ENCODE peak calls at places on chromosomes 5 and 9, in nine cellular contexts. H is esophagus squamous epithelium; L is CD4-positive, alpha-beta memory T cell; I is psoas muscle; U is left lung; Y is heart right ventricle; Q is hepatocyte; K is right lobe of liver; Z is iPS DF 6.9. T is an unnamed sample.
A peak's percentile ranks its signal among the peaks of the same experiment; 100 is the strongest.

GRCh38 chr5:139893873-139894272 is 98.3 kb downstream of the PSD2 start:
- DNase-seq in H (no peak), L (no peak), I (no peak), U (no peak), Y (no peak), Q (no peak), K (no peak), Z (no peak), T (no peak)

GRCh38 chr9:130179508-130179907 is 7.3 kb downstream of the NCS1 start:
- DNase-seq in H (no peak), L (no peak), I (no peak), U (no peak), Y (no peak), Q (no peak), K (no peak), Z (no peak), T (no peak)

GRCh38 chr5:177302354-177303110 is 987 bp downstream of the RAB24 start:
- DNase-seq in H (no peak), L (no peak), I (no peak), U (no peak), Y (no peak), Q (no peak), K (no peak), Z (no peak), T (no peak)

GRCh38 chr5:35246928-35247644 is 16.8 kb upstream of the PRLR start:
- DNase-seq in H (no peak), L (no peak), I (no peak), U (no peak), Y (peak; percentile 35), Q (peak; percentile 43), K (no peak), Z (no peak), T (no peak)

GRCh38 chr5:110262754-110263153 is 463.7 kb downstream of the TMEM232 start:
- DNase-seq in H (no peak), L (no peak), I (no peak), U (no peak), Y (no peak), Q (no peak), K (no peak), Z (no peak), T (no peak)

GRCh38 chr5:125578551-125578950 is 832.1 kb upstream of the ZNF608 start:
- DNase-seq in H (no peak), L (no peak), I (no peak), U (no peak), Y (no peak), Q (no peak), K (no peak), Z (no peak), T (no peak)

GRCh38 chr9:115016369-115016768 is 86.0 kb upstream of the TNFSF8 start:
- DNase-seq in H (no peak), L (no peak), I (no peak), U (no peak), Y (no peak), Q (no peak), K (no peak), Z (no peak), T (no peak)

GRCh38 chr5:131379723-131380122 is 115.9 kb downstream of the CDC42SE2 start:
- DNase-seq in H (no peak), L (peak; percentile 88), I (no peak), U (no peak), Y (peak; percentile 41), Q (peak; percentile 11), K (peak; percentile 32), Z (no peak), T (no peak)

DNA sequence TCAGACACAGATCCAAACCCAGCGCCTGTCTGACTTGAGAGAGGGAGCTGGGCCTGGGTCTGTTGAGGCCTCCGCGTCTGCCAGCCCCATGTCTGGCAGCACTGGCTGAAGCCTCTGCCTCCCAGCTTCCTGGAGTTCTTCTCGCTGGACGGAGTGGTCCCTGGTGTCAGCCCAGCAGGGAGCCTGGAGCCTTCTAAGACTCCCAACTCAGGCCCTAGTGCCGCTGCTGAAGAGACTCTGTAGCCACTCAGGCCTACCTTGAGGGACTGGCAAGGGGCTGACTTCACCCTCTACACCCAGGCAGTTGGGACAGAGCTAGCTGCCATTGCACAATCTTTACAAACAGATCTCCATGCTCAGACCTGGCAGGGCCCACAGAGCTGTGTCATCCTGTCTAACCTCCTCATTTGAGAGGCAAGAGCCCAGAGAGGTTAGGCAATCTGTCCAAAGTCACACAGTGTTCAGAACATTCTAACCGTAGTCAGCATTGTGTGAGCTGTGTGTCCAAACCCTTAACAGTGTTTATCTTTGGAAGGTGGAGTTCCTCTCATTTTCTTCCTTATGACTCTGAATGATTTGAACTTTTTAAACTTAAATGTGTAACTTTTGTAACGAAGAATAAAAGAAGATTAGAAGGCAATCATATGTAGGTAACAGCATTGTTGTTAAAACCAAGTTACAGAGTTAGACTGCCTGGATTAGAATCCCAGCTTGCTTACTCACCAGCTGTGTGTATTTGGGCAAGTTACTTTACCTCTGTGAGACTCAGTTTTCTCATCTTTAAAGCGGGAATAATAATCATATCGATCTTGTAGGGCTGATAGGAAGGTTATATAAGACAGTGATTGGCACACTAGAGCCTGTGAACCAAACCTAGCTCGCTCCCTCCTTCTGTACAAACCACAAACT is 4.6 kb upstream of the DUSP1 start:
- DNase-seq in H (no peak), L (no peak), I (peak; percentile 92), U (peak; percentile 85), Y (no peak), Q (peak; percentile 88), K (peak; percentile 88), Z (no peak), T (peak; percentile 95)
- H3K27ac ChIP-seq in H (peak overlapping the region; percentile 96), L (no peak overlapping the region), I (peak overlapping the region; percentile 98), U (peak overlapping the region; percentile 100), Y (no peak overlapping the region), Q (peak overlapping the region; percentile 99), K (peak overlapping the region; percentile 100), Z (no peak overlapping the region), T (peak overlapping the region; percentile 100)

GRCh38 chr5:65969539-65970393 is 43.4 kb downstream of the ERBIN start:
- DNase-seq in H (no peak), L (no peak), I (no peak), U (no peak), Y (no peak), Q (no peak), K (no peak), Z (no peak), T (no peak)
- H3K27ac ChIP-seq in H (no peak overlapping the region), L (no peak overlapping the region), I (peak overlapping the region; percentile 78), U (no peak overlapping the region), Y (peak overlapping the region; percentile 24), Q (no peak overlapping the region), K (no peak overlapping the region), Z (no peak overlapping the region), T (no peak overlapping the region)

GRCh38 chr5:68285075-68285827 is 69.7 kb downstream of the PIK3R1 start:
- DNase-seq in H (no peak), L (no peak), I (no peak), U (no peak), Y (no peak), Q (peak; percentile 45), K (no peak), Z (no peak), T (no peak)

GRCh38 chr5:68285857-68286611 is 70.5 kb downstream of the PIK3R1 start:
- DNase-seq in H (no peak), L (peak; percentile 50), I (no peak), U (no peak), Y (no peak), Q (peak; percentile 79), K (no peak), Z (no peak), T (no peak)

GRCh38 chr5:68287631-68287975 is 72.0 kb downstream of the PIK3R1 start:
- DNase-seq in H (no peak), L (no peak), I (no peak), U (no peak), Y (no peak), Q (no peak), K (no peak), Z (no peak), T (no peak)

GRCh38 chr5:68287976-68288755 is 72.6 kb downstream of the PIK3R1 start:
- DNase-seq in H (no peak), L (peak; percentile 60), I (peak; percentile 68), U (peak; percentile 90), Y (peak; percentile 73), Q (peak; percentile 88), K (peak; percentile 79), Z (no peak), T (peak; percentile 83)

DNA sequence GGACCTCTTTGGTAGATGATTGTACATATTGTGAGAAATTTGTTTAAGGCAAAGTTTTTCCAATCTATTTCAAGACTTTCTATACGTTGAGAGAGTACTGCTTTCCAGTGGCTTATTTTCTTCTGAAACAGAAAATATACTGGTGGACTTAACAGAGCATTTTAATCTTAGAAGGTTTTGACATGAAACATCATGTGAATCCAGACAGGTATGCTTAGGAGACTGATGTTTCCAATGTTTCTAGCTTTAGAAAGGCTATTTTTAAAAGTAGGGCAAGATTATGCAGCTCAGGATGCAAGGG is 71.0 kb downstream of the PIK3R1 start:
- DNase-seq in H (no peak), L (no peak), I (no peak), U (no peak), Y (no peak), Q (no peak), K (no peak), Z (no peak), T (no peak)
- H3K27ac ChIP-seq in H (no peak overlapping the region), L (peak overlapping the region; percentile 5), I (peak overlapping the region; percentile 95), U (peak overlapping the region; percentile 83), Y (peak overlapping the region; percentile 95), Q (peak overlapping the region; percentile 93), K (no peak overlapping the region), Z (no peak overlapping the region), T (peak overlapping the region; percentile 91)

GRCh38 chr5:127666043-127666716 is 17.3 kb downstream of the CTXN3 start:
- DNase-seq in H (no peak), L (no peak), I (no peak), U (no peak), Y (no peak), Q (no peak), K (no peak), Z (no peak), T (no peak)

GRCh38 chr5:127664082-127664481 is 15.2 kb downstream of the CTXN3 start:
- DNase-seq in H (no peak), L (no peak), I (no peak), U (no peak), Y (no peak), Q (no peak), K (no peak), Z (no peak), T (no peak)

GRCh38 chr5:127656825-127657224 is 7.9 kb downstream of the CTXN3 start:
- DNase-seq in H (no peak), L (no peak), I (no peak), U (no peak), Y (no peak), Q (no peak), K (no peak), Z (no peak), T (no peak)

GRCh38 chr5:127665641-127666040 is 16.8 kb downstream of the CTXN3 start:
- DNase-seq in H (no peak), L (no peak), I (no peak), U (no peak), Y (no peak), Q (no peak), K (no peak), Z (no peak), T (no peak)

DNA sequence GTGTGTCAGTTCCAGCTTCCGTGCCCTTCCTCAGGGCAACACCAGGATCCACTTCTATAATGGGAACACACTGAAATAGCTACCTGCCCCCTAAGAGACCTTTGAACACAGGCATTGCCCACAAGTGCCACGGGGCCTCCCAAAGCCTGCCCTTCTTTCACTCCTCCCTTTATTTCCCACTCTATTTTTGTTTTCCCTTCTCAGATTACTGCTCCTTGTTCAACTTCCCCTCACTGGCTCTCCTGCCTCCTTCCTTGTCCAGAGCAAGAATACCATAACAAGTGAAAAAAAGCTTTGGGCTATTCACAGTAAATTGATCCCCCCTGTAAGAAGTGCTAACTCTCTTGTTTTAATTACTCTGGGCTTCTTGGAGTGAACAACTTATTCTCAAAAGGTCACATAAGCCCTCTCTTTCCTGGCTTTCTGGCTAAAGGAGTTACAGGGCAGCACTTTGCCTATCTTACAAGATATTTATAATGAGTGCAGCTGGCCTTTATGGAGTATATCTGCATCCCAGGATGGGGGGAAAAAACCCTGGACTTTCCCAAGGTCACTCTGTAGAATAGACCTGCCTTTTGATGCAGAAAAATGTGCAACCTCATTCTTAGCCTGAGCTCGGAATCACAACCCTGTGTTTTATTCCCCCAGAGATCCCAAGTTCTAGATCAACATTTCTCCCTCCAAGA is 11.3 kb downstream of the CTXN3 start:
- DNase-seq in H (no peak), L (no peak), I (no peak), U (no peak), Y (peak; percentile 5), Q (no peak), K (no peak), Z (no peak), T (no peak)
- H3K27ac ChIP-seq in H (no peak overlapping the region), L (no peak overlapping the region), I (peak overlapping the region; percentile 83), U (no peak overlapping the region), Y (peak overlapping the region; percentile 56), Q (no peak overlapping the region), K (no peak overlapping the region), Z (no peak overlapping the region), T (no peak overlapping the region)